ENCODE peak calls at places on chromosomes 6 and 20, in six cellular contexts. P, K, Q, S, B and U are unnamed samples. For H3K36me3, the result is how much of the 10 kb centered on the place peaks cover.

GRCh38 chr6:92329416-92329815 is 1089.9 kb downstream of the EPHA7 start:
- DNase-seq in P (no peak), S (no peak), K (no peak), B (no peak), Q (no peak), U (no peak)

GRCh38 chr20:4876731-4877130 is 124.6 kb downstream of the SLC23A2 start:
- DNase-seq in P (peak), K (no peak), S (no peak), Q (no peak), B (no peak), U (no peak)

GRCh38 chr20:4787069-4787468 is 65.4 kb downstream of the PRND start:
- DNase-seq in Q (no peak), S (peak), P (no peak), B (no peak), K (no peak), U (no peak)

GRCh38 chr6:111580826-111581505 is 24.7 kb downstream of the TRAF3IP2 start:
- DNase-seq in P (no peak), K (no peak), Q (peak), B (no peak), S (no peak), U (no peak)

GRCh38 chr6:26272171-26272631 is 92.8 kb upstream of the BTN3A2 start:
- DNase-seq in S (no peak), K (no peak), B (no peak), P (no peak), Q (peak), U (no peak)

GRCh38 chr6:44304282-44305199 is 8.6 kb downstream of the AARS2 start:
- DNase-seq in P (peak), K (no peak), B (no peak), S (peak), Q (peak), U (peak)

GRCh38 chr20:11195899-11196558 is 522.2 kb upstream of the JAG1 start:
- DNase-seq in S (peak), P (peak), K (no peak), B (no peak), Q (no peak), U (peak)

GRCh38 chr6:34657307-34657978 is 39.1 kb downstream of the ILRUN start:
- DNase-seq in B (no peak), P (peak), K (peak), Q (no peak), S (peak), U (peak)

GRCh38 chr6:84752118-84752850 is 12.1 kb downstream of the TBX18 start:
- DNase-seq in K (no peak), P (no peak), Q (no peak), S (no peak), B (no peak), U (no peak)

GRCh38 chr20:50306478-50307423 is 116.1 kb downstream of the CEBPB start:
- DNase-seq in S (no peak), B (no peak), K (no peak), Q (no peak), P (no peak), U (no peak)

GRCh38 chr20:58229198-58229802 is 847 bp upstream of the ANKRD60 start:
- DNase-seq in K (no peak), Q (peak), P (no peak), S (no peak), B (no peak), U (no peak)

GRCh38 chr6:106614131-106614530 is 15.2 kb downstream of the RTN4IP1 start:
- DNase-seq in Q (no peak), K (no peak), P (no peak), B (no peak), S (no peak), U (no peak)

GRCh38 chr6:33413200-33413599 is 2.4 kb downstream of the PHF1 start:
- DNase-seq in K (no peak), Q (no peak), B (no peak), P (no peak), S (no peak), U (no peak)

GRCh38 chr6:106197441-106197840 is 111.3 kb downstream of the PRDM1 start:
- DNase-seq in Q (no peak), K (no peak), B (no peak), S (no peak), P (no peak), U (no peak)

GRCh38 chr6:20833881-20834515 is 299.7 kb downstream of the CDKAL1 start:
- DNase-seq in Q (no peak), S (peak), B (no peak), P (no peak), K (no peak), U (no peak)

GRCh38 chr20:46213946-46214830 is 94.1 kb downstream of the CDH22 start:
- DNase-seq in B (peak), Q (peak), K (no peak), P (no peak), S (peak), U (no peak)

GRCh38 chr6:136470044-136470443 is 80.2 kb downstream of the MAP7 start:
- DNase-seq in Q (no peak), K (no peak), B (no peak), S (no peak), P (no peak), U (no peak)

GRCh38 chr6:89562114-89562815 is 76.3 kb downstream of the LYRM2 start:
- DNase-seq in B (no peak), P (no peak), S (no peak), Q (no peak), K (no peak), U (no peak)

GRCh38 chr20:25230177-25230831 is 17.6 kb upstream of the PYGB start:
- DNase-seq in P (no peak), Q (no peak), K (no peak), B (no peak), S (no peak), U (no peak)

GRCh38 chr6:89840538-89840937 is 10.9 kb downstream of the CASP8AP2 start:
- DNase-seq in P (no peak), Q (no peak), B (no peak), K (no peak), S (no peak), U (no peak)

GRCh38 chr20:60138263-60139127 is 180.3 kb downstream of the CDH26 start:
- DNase-seq in Q (no peak), B (no peak), P (no peak), K (peak), S (no peak), U (peak)

GRCh38 chr20:14775778-14776177 is 438.4 kb upstream of the FLRT3 start:
- DNase-seq in P (peak), B (no peak), K (peak), Q (no peak), S (peak), U (peak)

GRCh38 chr20:21272279-21272678 is 30.9 kb upstream of the XRN2 start:
- DNase-seq in P (no peak), B (no peak), K (no peak), Q (no peak), S (peak), U (no peak)

GRCh38 chr20:49579874-49580817 is 12.2 kb upstream of the PTGIS start:
- DNase-seq in S (peak), Q (no peak), K (no peak), B (no peak), P (peak), U (no peak)

GRCh38 chr6:134372603-134373281 is 54.8 kb upstream of the SGK1 start:
- DNase-seq in P (no peak), S (peak), Q (no peak), K (peak), B (peak), U (peak)

GRCh38 chr6:1347187-1347560 is 35.3 kb downstream of the FOXQ1 start:
- DNase-seq in P (no peak), S (no peak), B (no peak), K (no peak), Q (no peak), U (no peak)

GRCh38 chr6:3962897-3963296 is 113.7 kb downstream of the FAM50B start:
- DNase-seq in B (no peak), K (no peak), P (peak), S (no peak), Q (no peak), U (no peak)

GRCh38 chr6:134415681-134416080 is 97.8 kb upstream of the SGK1 start:
- DNase-seq in P (no peak), S (no peak), B (no peak), Q (no peak), K (no peak), U (no peak)

GRCh38 chr6:21599074-21599639 is 5.6 kb downstream of the SOX4 start:
- DNase-seq in K (no peak), Q (peak), S (no peak), B (no peak), P (no peak), U (no peak)

DNA sequence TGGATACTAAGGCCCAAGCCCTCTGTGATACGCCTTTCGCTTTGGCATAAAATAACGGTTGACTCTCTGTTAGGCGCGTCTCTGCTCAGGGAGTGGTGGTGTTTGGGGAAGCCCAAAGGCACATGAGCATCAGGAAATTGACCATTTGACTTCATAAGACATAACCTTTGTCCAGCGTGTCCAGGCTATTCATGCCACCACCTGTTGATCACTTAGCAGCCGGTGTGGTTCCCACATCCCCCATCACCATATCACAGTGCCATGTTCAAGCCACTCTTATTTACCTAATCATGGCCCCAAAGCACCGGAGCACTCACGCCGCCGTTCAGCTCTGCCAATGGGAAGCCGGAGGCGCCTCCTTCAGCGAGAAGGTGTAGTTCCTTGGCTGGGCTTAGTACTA is 27.9 kb downstream of the SLCO4A1 start:
- DNase-seq in Q (no peak), B (no peak), K (no peak), S (no peak), P (no peak), U (no peak)
- H3K36me3 ChIP-seq in Q (under half), B (under half), K (under half), S (under half), P (under half), U (under half)

GRCh38 chr6:108996208-108996607 is 98.4 kb downstream of the SESN1 start:
- DNase-seq in Q (no peak), S (no peak), P (peak), K (no peak), B (no peak), U (no peak)
- H3K36me3 ChIP-seq in Q (under half), S (half or more), P (under half), K (under half), B (half or more), U (under half)

GRCh38 chr6:157278171-157278570 is 45.1 kb downstream of the TMEM242 start:
- DNase-seq in S (no peak), B (no peak), K (no peak), Q (no peak), P (no peak), U (no peak)
- H3K36me3 ChIP-seq in S (under half), B (under half), K (under half), Q (under half), P (under half), U (under half)

GRCh38 chr20:32139947-32140346 is 30.4 kb downstream of the TM9SF4 start:
- DNase-seq in S (no peak), B (no peak), P (no peak), Q (no peak), K (no peak), U (no peak)

GRCh38 chr20:32138921-32139320 is 29.4 kb downstream of the TM9SF4 start:
- DNase-seq in B (no peak), P (no peak), Q (no peak), K (no peak), S (no peak), U (no peak)

GRCh38 chr20:32141465-32141980 is 32.0 kb downstream of the TM9SF4 start:
- DNase-seq in Q (no peak), B (no peak), K (no peak), S (no peak), P (no peak), U (no peak)

GRCh38 chr20:32142991-32143390 is 33.5 kb downstream of the TM9SF4 start:
- DNase-seq in B (no peak), P (no peak), S (no peak), Q (no peak), K (no peak), U (no peak)

GRCh38 chr20:32140603-32141002 is 31.1 kb downstream of the TM9SF4 start:
- DNase-seq in S (no peak), Q (no peak), P (no peak), K (no peak), B (no peak), U (no peak)
- H3K36me3 ChIP-seq in S (half or more), Q (half or more), P (half or more), K (under half), B (half or more), U (half or more)

DNA sequence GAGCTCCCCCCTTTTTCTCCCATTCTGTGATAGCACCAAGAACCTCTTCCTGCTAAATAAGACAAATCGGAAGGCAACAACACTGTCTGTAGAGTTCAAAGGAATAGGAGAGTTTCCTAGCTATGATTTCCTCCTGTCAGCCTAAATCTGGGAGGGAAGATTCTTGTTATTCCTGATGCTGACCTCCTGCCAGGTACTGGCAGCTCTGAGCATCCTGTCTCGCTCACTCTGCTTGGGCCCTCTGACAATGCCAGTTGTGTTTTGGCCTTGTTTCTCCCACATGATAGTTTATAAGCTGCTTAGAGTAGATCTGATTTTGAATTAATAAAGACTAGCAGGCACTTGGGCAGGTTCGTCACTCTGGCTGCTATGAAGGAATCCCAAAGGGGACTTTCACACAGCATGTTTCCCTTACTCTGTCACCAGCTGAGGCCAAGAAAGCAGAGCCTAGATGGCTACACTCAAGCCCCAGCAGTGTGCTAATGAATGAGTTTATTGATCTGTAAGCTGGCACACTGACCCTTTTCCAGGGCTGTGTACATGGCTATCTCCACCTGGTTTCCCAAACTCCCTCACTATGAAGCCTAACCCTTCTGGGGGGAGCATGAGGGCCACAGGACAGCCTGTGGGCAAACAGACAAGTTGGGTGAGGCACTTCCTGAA is 52.3 kb downstream of the UQCC1 start:
- DNase-seq in K (peak), Q (no peak), P (peak), S (no peak), B (no peak), U (peak)
- H3K36me3 ChIP-seq in K (under half), Q (under half), P (under half), S (under half), B (half or more), U (under half)

GRCh38 chr20:63212393-63212730 is 3.6 kb downstream of the YTHDF1 start:
- DNase-seq in S (peak), P (no peak), B (no peak), K (no peak), Q (no peak), U (no peak)
- H3K36me3 ChIP-seq in S (half or more), P (half or more), B (half or more), K (under half), Q (under half), U (under half)